ENCODE peak calls at places on chromosomes 2 and 18, in four cellular contexts. A is pulmonary artery endothelial cell, S is adrenal gland, W is GM20000. V is an unnamed sample.

GRCh38 chr2:123695449-123695848 is 329.6 kb upstream of the CNTNAP5 start:
- DNase-seq in A (no peak), S (no peak), W (no peak), V (no peak)

GRCh38 chr18:3620146-3621119 is 170.5 kb downstream of the TGIF1 start:
- DNase-seq in A (no peak), S (no peak), W (no peak), V (no peak)

GRCh38 chr2:223779877-223780276 is 57.5 kb downstream of the AP1S3 start:
- DNase-seq in A (no peak), S (no peak), W (peak), V (peak)

GRCh38 chr2:9297156-9297555 is 90.5 kb downstream of the ASAP2 start:
- DNase-seq in A (no peak), S (no peak), W (no peak), V (no peak)

GRCh38 chr2:166539340-166540162 is 45.5 kb upstream of the SCN7A start:
- DNase-seq in A (peak), S (peak), W (peak), V (peak)

GRCh38 chr2:51717318-51717717 is 685.4 kb upstream of the NRXN1 start:
- DNase-seq in A (no peak), S (no peak), W (no peak), V (no peak)

GRCh38 chr18:79921984-79922965 is 29.2 kb downstream of the SLC66A2 start:
- DNase-seq in A (no peak), S (no peak), W (no peak), V (no peak)

GRCh38 chr2:234444888-234445287 is 52.0 kb downstream of the ARL4C start:
- DNase-seq in A (peak), S (peak), W (peak), V (peak)

GRCh38 chr2:67215636-67216035 is 181.5 kb upstream of the ETAA1 start:
- DNase-seq in A (no peak), S (no peak), W (no peak), V (no peak)

GRCh38 chr2:37997629-37998028 is 72.5 kb downstream of the RMDN2 start:
- DNase-seq in A (no peak), S (no peak), W (no peak), V (no peak)

GRCh38 chr2:169476459-169476858 is 2.8 kb upstream of the BBS5 start:
- DNase-seq in A (no peak), S (no peak), W (no peak), V (no peak)

GRCh38 chr2:168601739-168602138 is 145.7 kb downstream of the CERS6 start:
- DNase-seq in A (no peak), S (no peak), W (no peak), V (no peak)

GRCh38 chr2:73297151-73297559 is 3.8 kb upstream of the EGR4 start:
- DNase-seq in A (no peak), S (no peak), W (no peak), V (no peak)

GRCh38 chr2:172398444-172398843 is 28.9 kb upstream of the ITGA6 start:
- DNase-seq in A (no peak), S (no peak), W (no peak), V (no peak)

GRCh38 chr2:186991766-186992417 is 142.9 kb upstream of the ZSWIM2 start:
- DNase-seq in A (peak), S (no peak), W (no peak), V (peak)

GRCh38 chr18:582465-582864 is 2.3 kb downstream of the CETN1 start:
- DNase-seq in A (no peak), S (no peak), W (no peak), V (no peak)

GRCh38 chr2:35116151-35116550 is 1239.4 kb upstream of the CRIM1 start:
- DNase-seq in A (no peak), S (no peak), W (no peak), V (no peak)

GRCh38 chr18:57802166-57802868 is 798 bp downstream of the ATP8B1 start:
- DNase-seq in A (no peak), S (no peak), W (peak), V (no peak)

GRCh38 chr18:32299489-32299888 is 109.7 kb downstream of the MEP1B start:
- DNase-seq in A (no peak), S (no peak), W (no peak), V (no peak)

GRCh38 chr2:30225131-30225762 is 6.1 kb upstream of the LBH start:
- DNase-seq in A (peak), S (peak), W (peak), V (no peak)

GRCh38 chr2:47822518-47822917 is 39.6 kb downstream of the MSH6 start:
- DNase-seq in A (no peak), S (no peak), W (no peak), V (no peak)

GRCh38 chr2:218002792-218003191 is at the start of gene TNS1:
- DNase-seq in A (no peak), S (peak), W (no peak), V (no peak)

GRCh38 chr2:20415511-20415918 is 31.4 kb upstream of the RHOB start:
- DNase-seq in A (no peak), S (no peak), W (no peak), V (no peak)

GRCh38 chr2:17792515-17792914 is 23.7 kb upstream of the MSGN1 start:
- DNase-seq in A (no peak), S (no peak), W (no peak), V (no peak)

GRCh38 chr18:55925772-55926171 is 337.8 kb upstream of the TCF4 start:
- DNase-seq in A (no peak), S (no peak), W (no peak), V (no peak)

GRCh38 chr2:189466656-189467055 is 25.4 kb downstream of the WDR75 start:
- DNase-seq in A (peak), S (peak), W (no peak), V (peak)

GRCh38 chr2:109260886-109261700 is 132.1 kb downstream of the SH3RF3 start:
- DNase-seq in A (no peak), S (no peak), W (no peak), V (no peak)

GRCh38 chr2:64212346-64212745 is 68.1 kb upstream of the PELI1 start:
- DNase-seq in A (no peak), S (no peak), W (no peak), V (peak)

GRCh38 chr2:74043345-74044329 is 58.9 kb downstream of the TET3 start:
- DNase-seq in A (no peak), S (no peak), W (no peak), V (no peak)

GRCh38 chr18:58391932-58392331 is 237.0 kb downstream of the ALPK2 start:
- DNase-seq in A (no peak), S (no peak), W (no peak), V (no peak)

GRCh38 chr2:182554950-182555349 is 128.1 kb upstream of the PDE1A start:
- DNase-seq in A (no peak), S (no peak), W (no peak), V (no peak)

GRCh38 chr2:95058466-95058988 is 33.0 kb downstream of the MAL start:
- DNase-seq in A (no peak), S (no peak), W (no peak), V (no peak)

GRCh38 chr2:154189963-154190362 is 318.2 kb downstream of the GALNT13 start:
- DNase-seq in A (no peak), S (no peak), W (no peak), V (no peak)

GRCh38 chr2:218397502-218398436 is 1.9 kb upstream of the CTDSP1 start:
- DNase-seq in A (peak), S (peak), W (peak), V (peak)

GRCh38 chr2:64166212-64166611 is 22.0 kb upstream of the PELI1 start:
- DNase-seq in A (no peak), S (no peak), W (no peak), V (no peak)

GRCh38 chr2:242052421-242052820 is 182.9 kb downstream of the RTP5 start:
- DNase-seq in A (no peak), S (no peak), W (no peak), V (no peak)

GRCh38 chr2:25672500-25673169 is 742 bp downstream of the DTNB start:
- DNase-seq in A (no peak), S (peak), W (peak), V (peak)

GRCh38 chr2:46297546-46298271 is 502 bp downstream of the EPAS1 start:
- DNase-seq in A (no peak), S (peak), W (peak), V (peak)

GRCh38 chr2:230582851-230583283 is 129.8 kb upstream of the CAB39 start:
- DNase-seq in A (no peak), S (no peak), W (peak), V (no peak)

V was measured in lung microvascular endothelial cell.